ENCODE peak calls at places on chromosomes 1 and 21, in ten cellular contexts. Z is AG04450, H is suprapubic skin, E is K562, A is cardiac muscle cell, O is heart right ventricle, Q is uterus, N is endothelial cell of umbilical vein, J is mammary epithelial cell, Y is psoas muscle. T is an unnamed sample.

GRCh38 chr1:81414417-81415087 is 386.2 kb upstream of the ADGRL2 start:
- DNase-seq in O (peak; percentile 83), Y (peak; percentile 58), A (peak; percentile 66), Q (peak; percentile 36), H (peak; percentile 75), N (peak; percentile 66), J (no peak), Z (no peak), E (peak; percentile 13), T (peak; percentile 37)

GRCh38 chr1:62905309-62905708 is 121.4 kb downstream of the ATG4C start:
- DNase-seq in Y (no peak), J (no peak), O (no peak), N (no peak), E (no peak), Z (no peak), H (no peak), A (no peak), Q (no peak), T (no peak)

GRCh38 chr1:52651904-52652303 is 18.9 kb downstream of the SHISAL2A start:
- DNase-seq in O (no peak), Y (no peak), N (no peak), A (no peak), H (no peak), Z (no peak), J (no peak), E (no peak), Q (no peak), T (no peak)

GRCh38 chr21:31346256-31346821 is 2.3 kb upstream of the TIAM1 start:
- DNase-seq in Z (no peak), Q (no peak), N (no peak), E (no peak), Y (no peak), A (no peak), O (no peak), H (no peak), J (no peak), T (no peak)

GRCh38 chr1:17946434-17946833 is 161.2 kb upstream of the IGSF21 start:
- DNase-seq in Q (no peak), J (no peak), A (no peak), Y (no peak), O (no peak), Z (no peak), E (no peak), N (no peak), H (no peak), T (no peak)

GRCh38 chr21:43691801-43692200 is 27.1 kb upstream of the PDXK start:
- DNase-seq in H (no peak), O (no peak), A (no peak), N (no peak), E (no peak), J (no peak), Y (no peak), Q (no peak), Z (no peak), T (no peak)

GRCh38 chr1:217528271-217528670 is 102.6 kb downstream of the GPATCH2 start:
- DNase-seq in N (no peak), A (no peak), Q (no peak), O (no peak), Y (no peak), Z (peak; percentile 30), E (no peak), J (peak; percentile 74), H (no peak), T (peak; percentile 88)

GRCh38 chr1:53442297-53442696 is 16.9 kb upstream of the DMRTB1 start:
- DNase-seq in Q (no peak), Y (no peak), E (no peak), A (no peak), Z (no peak), J (peak; percentile 17), H (no peak), O (no peak), N (no peak), T (peak; percentile 30)

GRCh38 chr1:236176337-236177336 is 34.3 kb downstream of the GPR137B start:
- DNase-seq in Q (no peak), Y (no peak), N (no peak), E (no peak), Z (no peak), H (no peak), O (no peak), J (no peak), A (no peak), T (no peak)
- H3K4me3 ChIP-seq in Q (no peak overlapping the region), Y (no peak overlapping the region), N (no peak overlapping the region), E (no peak overlapping the region), Z (no peak overlapping the region), H (no peak overlapping the region), O (no peak overlapping the region), J (no peak overlapping the region), A (no peak overlapping the region), T (no peak overlapping the region)

GRCh38 chr1:214454619-214455396 is 96.6 kb downstream of the PTPN14 start:
- DNase-seq in E (no peak), A (no peak), Z (peak; percentile 68), Q (no peak), O (no peak), Y (no peak), H (no peak), N (peak; percentile 87), J (peak; percentile 75), T (peak; percentile 73)

GRCh38 chr1:214449371-214449770 is 102.0 kb downstream of the PTPN14 start:
- DNase-seq in Z (no peak), Q (no peak), E (no peak), O (no peak), Y (no peak), H (no peak), N (no peak), J (no peak), A (no peak), T (no peak)

GRCh38 chr1:214451591-214451990 is 99.8 kb downstream of the PTPN14 start:
- DNase-seq in Y (no peak), N (no peak), J (peak; percentile 88), A (no peak), E (no peak), Z (no peak), H (no peak), O (no peak), Q (no peak), T (peak; percentile 44)

GRCh38 chr1:214453109-214453722 is 98.2 kb downstream of the PTPN14 start:
- DNase-seq in Z (no peak), H (no peak), Y (no peak), E (no peak), Q (no peak), J (peak; percentile 58), A (no peak), N (peak; percentile 80), O (no peak), T (peak; percentile 72)

GRCh38 chr1:214452152-214452806 is 99.1 kb downstream of the PTPN14 start:
- DNase-seq in E (no peak), A (no peak), H (no peak), Q (no peak), Z (no peak), Y (no peak), J (no peak), N (no peak), O (no peak), T (no peak)
- TF ChIP-seq CTCF in E (no peak), A (no peak), H (no peak), Q (no peak), Z (peak; percentile 26), Y (no peak), J (no peak), N (peak; percentile 12), O (no peak), T (no peak)

DNA sequence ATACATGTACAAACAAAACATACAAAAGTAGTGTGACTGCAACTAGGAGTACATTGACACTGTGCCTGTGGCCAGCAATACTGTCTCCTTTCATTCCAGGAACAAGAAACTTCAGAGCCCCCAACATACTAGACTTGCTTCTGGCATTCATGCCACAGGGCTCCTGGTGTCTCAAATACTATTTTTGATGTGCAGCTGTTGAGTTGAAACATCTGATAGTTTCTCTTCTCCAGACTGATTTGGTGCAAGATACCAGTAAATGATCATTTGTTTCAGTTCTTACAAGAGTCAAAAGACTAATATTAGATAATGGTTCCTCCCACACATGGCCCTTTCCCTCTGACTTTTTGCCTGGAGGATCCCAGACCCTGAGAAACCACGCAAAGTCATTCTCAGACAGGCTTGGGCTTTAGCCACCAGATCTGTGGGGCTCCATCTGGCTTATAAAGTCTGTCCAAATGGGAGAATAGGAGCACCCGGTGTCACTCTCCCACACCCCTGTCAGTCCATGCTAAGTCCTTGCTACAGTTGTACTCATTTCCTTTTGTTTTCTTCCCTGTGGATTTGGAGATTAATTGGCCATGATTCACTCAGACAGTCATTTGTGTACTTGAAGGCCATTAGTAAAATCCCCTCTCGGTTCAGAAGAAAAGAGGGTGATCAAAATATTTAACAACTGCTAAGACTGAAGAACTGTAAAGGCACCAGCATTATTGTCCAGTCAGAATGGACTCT is 163.5 kb upstream of the RUNX1 start:
- DNase-seq in E (no peak), Z (no peak), O (peak; percentile 45), A (no peak), N (peak; percentile 82), J (peak; percentile 69), Q (no peak), Y (no peak), H (no peak), T (peak; percentile 87)
- H3K27me3 ChIP-seq in E (no peaks in the 10 kb centered on the region), Z (no peaks in the 10 kb centered on the region), O (no peaks in the 10 kb centered on the region), A (peaks cover 73% of the 10 kb centered on the region), N (no peaks in the 10 kb centered on the region), J (no peaks in the 10 kb centered on the region), Q (no peaks in the 10 kb centered on the region), Y (no peaks in the 10 kb centered on the region), H (no peaks in the 10 kb centered on the region), T (no peaks in the 10 kb centered on the region)

GRCh38 chr1:116915182-116915611 is 5.5 kb downstream of the PTGFRN start:
- DNase-seq in N (no peak), O (peak; percentile 41), Y (no peak), E (no peak), H (no peak), J (peak; percentile 37), Z (no peak), Q (peak; percentile 45), A (peak; percentile 27), T (no peak)

GRCh38 chr1:116913941-116914340 is 4.2 kb downstream of the PTGFRN start:
- DNase-seq in H (no peak), J (no peak), E (no peak), N (no peak), A (no peak), O (no peak), Q (no peak), Y (no peak), Z (no peak), T (no peak)

GRCh38 chr1:116916533-116917460 is 7.1 kb downstream of the PTGFRN start:
- DNase-seq in J (no peak), Q (no peak), E (no peak), Y (no peak), N (peak; percentile 21), Z (no peak), H (no peak), O (no peak), A (no peak), T (peak; percentile 68)

GRCh38 chr1:116914667-116915066 is 5.0 kb downstream of the PTGFRN start:
- DNase-seq in Q (no peak), Y (no peak), J (no peak), O (no peak), A (no peak), H (no peak), N (no peak), Z (no peak), E (no peak), T (no peak)

DNA sequence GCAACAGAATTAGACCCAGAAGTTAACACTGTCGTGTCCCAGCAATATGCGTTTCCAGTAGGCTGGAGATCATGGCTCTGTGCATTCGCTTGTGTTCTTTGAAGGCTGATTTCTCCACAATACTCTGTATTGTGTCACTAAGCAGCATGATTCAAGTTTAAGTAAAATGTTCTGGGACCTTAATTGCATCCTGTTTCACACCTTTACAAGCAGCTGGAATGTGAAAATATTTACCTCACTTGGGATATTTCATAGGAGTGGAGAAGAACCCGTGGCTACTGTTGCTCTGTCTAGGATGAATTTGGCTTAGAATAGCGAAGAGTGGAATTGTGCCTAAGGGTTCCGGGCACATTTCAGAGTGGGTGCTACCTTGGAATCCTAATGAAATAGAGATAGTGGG is 6.3 kb downstream of the PTGFRN start:
- DNase-seq in O (no peak), A (no peak), E (no peak), H (no peak), J (no peak), N (no peak), Q (no peak), Y (no peak), Z (no peak), T (no peak)
- H3K4me3 ChIP-seq in O (no peak overlapping the region), A (no peak overlapping the region), E (no peak overlapping the region), H (no peak overlapping the region), J (no peak overlapping the region), N (no peak overlapping the region), Q (no peak overlapping the region), Y (no peak overlapping the region), Z (no peak overlapping the region), T (no peak overlapping the region)